ENCODE peak calls at places on chromosome 1, in nine cellular contexts. N, Q, Y, D, M, T, X, W and V are unnamed samples.

GRCh38 chr1:93313026-93313425 is 32.7 kb upstream of the DR1 start:
- DNase-seq in N (no peak), Q (no peak), W (no peak), Y (no peak), M (no peak), T (no peak), X (no peak), D (no peak), V (no peak)

GRCh38 chr1:228833911-228834631 is 98.8 kb downstream of the RHOU start:
- DNase-seq in W (no peak), Y (no peak), N (no peak), T (no peak), Q (no peak), D (no peak), M (no peak), X (peak), V (no peak)

GRCh38 chr1:84060781-84061180 is 61.8 kb upstream of the TTLL7 start:
- DNase-seq in T (no peak), Y (no peak), N (no peak), Q (no peak), X (no peak), W (no peak), D (no peak), M (no peak), V (no peak)

GRCh38 chr1:234683856-234684632 is 74.1 kb upstream of the IRF2BP2 start:
- DNase-seq in M (no peak), T (peak), Y (peak), N (peak), W (peak), Q (peak), D (no peak), X (peak), V (peak)

GRCh38 chr1:178086294-178087255 is 7.3 kb upstream of the RASAL2 start:
- DNase-seq in D (no peak), X (no peak), M (no peak), T (no peak), Q (peak), W (no peak), N (no peak), Y (no peak), V (no peak)

GRCh38 chr1:151992345-151993083 is 1.1 kb downstream of the S100A10 start:
- DNase-seq in X (peak), D (no peak), Y (peak), Q (peak), N (peak), W (peak), T (peak), M (peak), V (peak)

GRCh38 chr1:66292944-66293343 is 241.0 kb upstream of the SGIP1 start:
- DNase-seq in W (no peak), M (no peak), T (no peak), N (no peak), X (no peak), Y (peak), Q (no peak), D (peak), V (no peak)

GRCh38 chr1:28246427-28246832 is 10.5 kb downstream of the ATP5IF1 start:
- DNase-seq in W (peak), Q (no peak), X (no peak), Y (no peak), N (no peak), M (no peak), T (no peak), D (no peak), V (peak)

GRCh38 chr1:64536836-64537490 is 67.0 kb downstream of the CACHD1 start:
- DNase-seq in X (no peak), W (no peak), T (no peak), Q (no peak), Y (no peak), N (no peak), M (no peak), D (no peak), V (no peak)

GRCh38 chr1:211842518-211842917 is 12.0 kb upstream of the LPGAT1 start:
- DNase-seq in T (no peak), M (no peak), Y (no peak), Q (no peak), D (no peak), N (no peak), X (no peak), W (no peak), V (no peak)

GRCh38 chr1:167107456-167107855 is 13.6 kb downstream of the STYXL2 start:
- DNase-seq in Q (peak), W (no peak), N (no peak), X (peak), T (no peak), D (no peak), M (no peak), Y (no peak), V (peak)

GRCh38 chr1:86981482-86982311 is 67.3 kb downstream of the HS2ST1 start:
- DNase-seq in D (no peak), Q (peak), M (no peak), W (no peak), N (no peak), T (no peak), Y (peak), X (no peak), V (no peak)

GRCh38 chr1:112769611-112770010 is 54.5 kb upstream of the PPM1J start:
- DNase-seq in Y (no peak), M (no peak), D (no peak), X (no peak), N (no peak), Q (no peak), T (no peak), W (no peak), V (no peak)

GRCh38 chr1:24970399-24970753 is 40.3 kb upstream of the RUNX3 start:
- DNase-seq in Q (peak), N (no peak), X (peak), D (no peak), T (no peak), Y (no peak), M (no peak), W (peak), V (peak)

GRCh38 chr1:111856411-111857135 is 100.9 kb downstream of the DDX20 start:
- DNase-seq in Y (no peak), Q (no peak), M (no peak), D (no peak), X (no peak), N (no peak), T (no peak), W (peak), V (no peak)

GRCh38 chr1:150808851-150809250 is 791 bp upstream of the CTSK start:
- DNase-seq in X (no peak), Y (no peak), D (no peak), T (no peak), W (no peak), N (no peak), Q (peak), M (no peak), V (no peak)

GRCh38 chr1:92577251-92577895 is 90.6 kb upstream of the GFI1 start:
- DNase-seq in Q (peak), Y (no peak), X (peak), D (no peak), M (no peak), T (peak), W (peak), N (no peak), V (peak)

GRCh38 chr1:19338323-19338762 is 26.2 kb downstream of the SLC66A1 start:
- DNase-seq in Q (no peak), M (no peak), T (no peak), D (no peak), W (peak), Y (no peak), N (no peak), X (no peak), V (peak)

GRCh38 chr1:151612506-151613274 is 840 bp downstream of the SNX27 start:
- DNase-seq in T (peak), Q (no peak), W (peak), N (no peak), Y (peak), X (no peak), D (peak), M (no peak), V (no peak)

GRCh38 chr1:90730247-90731022 is 13.3 kb upstream of the BARHL2 start:
- DNase-seq in D (no peak), M (no peak), X (peak), Y (no peak), T (no peak), Q (peak), N (no peak), W (peak), V (no peak)
- TF ChIP-seq CTCF in D (no peak), M (no peak), X (no peak), Y (no peak), T (no peak), Q (no peak), N (no peak), W (no peak), V (no peak)

GRCh38 chr1:155897746-155898145 is 13.4 kb downstream of the RIT1 start:
- DNase-seq in T (no peak), W (no peak), Q (no peak), X (no peak), Y (no peak), M (no peak), N (no peak), D (no peak), V (no peak)

GRCh38 chr1:155892801-155893200 is 18.3 kb downstream of the RIT1 start:
- DNase-seq in D (no peak), W (no peak), X (peak), T (no peak), N (no peak), M (no peak), Q (peak), Y (no peak), V (peak)

GRCh38 chr1:155890251-155890650 is 20.9 kb downstream of the RIT1 start:
- DNase-seq in D (no peak), Q (peak), N (no peak), X (no peak), W (no peak), M (no peak), Y (no peak), T (no peak), V (no peak)

GRCh38 chr1:155889566-155889965 is 21.6 kb downstream of the RIT1 start:
- DNase-seq in Q (peak), D (no peak), W (no peak), X (peak), Y (no peak), N (no peak), M (no peak), T (no peak), V (no peak)

DNA sequence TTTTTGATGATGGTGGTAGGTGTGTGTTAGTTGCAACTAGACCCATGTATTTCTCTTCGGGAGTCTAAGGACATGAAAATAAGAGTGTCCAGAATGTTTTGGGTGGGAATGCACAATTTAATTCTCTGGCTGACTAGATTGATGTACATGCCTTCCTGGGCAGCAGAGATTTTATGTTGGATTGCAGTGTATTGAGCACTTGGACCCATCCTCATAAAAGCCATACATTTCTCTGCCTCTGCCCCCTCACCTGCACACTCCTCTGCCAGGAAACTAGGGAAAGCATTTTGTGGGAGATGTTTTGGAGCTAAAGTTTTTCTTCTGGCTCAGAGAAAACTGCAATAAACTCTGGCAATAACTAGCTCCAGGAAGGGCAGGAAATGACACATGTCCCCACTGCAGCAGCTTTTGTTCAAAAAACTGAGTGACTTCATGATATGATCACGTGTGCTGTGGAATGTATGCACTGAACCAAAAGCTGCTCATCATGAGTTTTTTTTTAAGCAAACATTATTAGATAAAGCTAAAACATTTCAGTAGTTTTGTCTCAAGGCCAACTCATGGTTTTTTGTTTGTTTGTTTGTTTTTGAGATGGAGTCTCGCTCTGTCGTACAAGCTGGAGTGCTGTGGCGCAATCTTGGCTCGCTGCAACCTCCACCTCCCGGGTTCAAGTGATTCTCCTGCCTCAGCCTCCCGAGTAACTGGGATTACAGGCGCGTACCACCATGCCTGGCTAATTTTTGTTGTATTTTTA is 17.6 kb downstream of the RIT1 start:
- DNase-seq in T (peak), X (peak), Q (peak), M (no peak), W (no peak), N (peak), Y (peak), D (no peak), V (peak)
- H3K4me3 ChIP-seq in T (no peak), X (no peak), Q (no peak), M (no peak), W (no peak), N (peak), Y (no peak), D (no peak), V (no peak)

DNA sequence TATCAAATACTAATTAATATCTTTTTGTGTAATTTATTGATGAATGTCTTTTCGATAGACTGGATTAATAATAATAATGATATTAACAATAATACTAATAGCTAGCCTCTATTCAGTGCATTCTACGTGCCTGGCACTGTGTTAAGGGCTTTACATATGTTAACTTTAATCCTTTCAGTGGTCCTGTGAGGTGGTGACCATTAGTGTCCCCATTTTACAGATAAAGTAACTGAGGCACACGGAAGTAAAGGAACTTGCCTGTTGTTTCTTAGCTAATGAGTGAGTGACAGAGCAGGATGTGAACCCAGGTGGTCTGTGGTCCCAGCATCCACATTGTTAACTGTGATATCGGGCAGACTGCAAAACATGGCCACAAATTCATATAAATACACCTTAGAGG is 335.7 kb upstream of the PROX1 start:
- DNase-seq in M (no peak), Q (no peak), X (no peak), W (no peak), D (no peak), N (no peak), T (no peak), Y (no peak), V (no peak)
- TF ChIP-seq CTCF in M (no peak), Q (no peak), X (no peak), W (no peak), D (no peak), N (no peak), T (no peak), Y (no peak), V (no peak)

GRCh38 chr1:40162791-40163441 is 1.7 kb downstream of the RLF start:
- DNase-seq in X (no peak), Y (no peak), W (peak), N (no peak), Q (no peak), D (no peak), M (no peak), T (no peak), V (peak)
- H3K4me3 ChIP-seq in X (peak), Y (no peak), W (peak), N (peak), Q (peak), D (peak), M (no peak), T (peak), V (peak)

GRCh38 chr1:63004868-63005267 is 220.9 kb downstream of the ATG4C start:
- DNase-seq in D (no peak), T (no peak), W (peak), X (peak), Q (peak), M (no peak), N (no peak), Y (no peak), V (peak)
- TF ChIP-seq CTCF in D (peak), T (peak), W (peak), X (peak), Q (peak), M (no peak), N (no peak), Y (no peak), V (peak)